ENCODE peak calls at places on chromosomes 16 and 17, in five cellular contexts. Z, M, P, X and Y are unnamed samples. For H3K4me1 and H3K27me3, the result is how much of the 10 kb centered on the place peaks cover.

GRCh38 chr16:709651-710499 is 4.3 kb upstream of the FBXL16 start:
- DNase-seq in Z (no peak), M (no peak), P (no peak), X (no peak), Y (no peak)

GRCh38 chr16:711548-712320 is 3.2 kb upstream of the METRN start:
- DNase-seq in Z (peak), M (peak), P (peak), X (peak), Y (peak)

GRCh38 chr17:43543300-43543699 is 2.8 kb downstream of the ETV4 start:
- DNase-seq in Z (no peak), M (no peak), P (no peak), X (no peak), Y (no peak)

GRCh38 chr17:34556384-34556783 is 23.0 kb upstream of the TMEM132E start:
- DNase-seq in Z (no peak), M (no peak), P (no peak), X (no peak), Y (no peak)

GRCh38 chr16:17951273-17951845 is 385.2 kb downstream of the NPIPA8 start:
- DNase-seq in Z (no peak), M (no peak), P (no peak), X (no peak), Y (no peak)

GRCh38 chr17:65160507-65160906 is 23.3 kb downstream of the RGS9 start:
- DNase-seq in Z (no peak), M (no peak), P (no peak), X (no peak), Y (no peak)

GRCh38 chr16:1990336-1991134 is 765 bp downstream of the SYNGR3 start:
- DNase-seq in Z (no peak), M (no peak), P (no peak), X (peak), Y (no peak)

GRCh38 chr17:35605753-35606152 is 18.6 kb downstream of the AP2B1 start:
- DNase-seq in Z (no peak), M (no peak), P (no peak), X (no peak), Y (no peak)

GRCh38 chr16:85294810-85295508 is 182.7 kb upstream of the CIBAR2 start:
- DNase-seq in Z (no peak), M (no peak), P (no peak), X (no peak), Y (no peak)

GRCh38 chr17:7042507-7043194 is 1.2 kb downstream of the SLC16A11 start:
- DNase-seq in Z (no peak), M (peak), P (no peak), X (no peak), Y (no peak)

GRCh38 chr17:81586096-81586495 is 33.9 kb upstream of the FAAP100 start:
- DNase-seq in Z (no peak), M (no peak), P (no peak), X (no peak), Y (no peak)

GRCh38 chr17:81589612-81590011 is 37.5 kb upstream of the FAAP100 start:
- DNase-seq in Z (no peak), M (no peak), P (no peak), X (no peak), Y (no peak)

GRCh38 chr17:81593105-81593871 is 41.1 kb upstream of the FAAP100 start:
- DNase-seq in Z (no peak), M (no peak), P (no peak), X (no peak), Y (no peak)

GRCh38 chr17:81591971-81592370 is 39.8 kb upstream of the FAAP100 start:
- DNase-seq in Z (no peak), M (no peak), P (no peak), X (no peak), Y (no peak)

DNA sequence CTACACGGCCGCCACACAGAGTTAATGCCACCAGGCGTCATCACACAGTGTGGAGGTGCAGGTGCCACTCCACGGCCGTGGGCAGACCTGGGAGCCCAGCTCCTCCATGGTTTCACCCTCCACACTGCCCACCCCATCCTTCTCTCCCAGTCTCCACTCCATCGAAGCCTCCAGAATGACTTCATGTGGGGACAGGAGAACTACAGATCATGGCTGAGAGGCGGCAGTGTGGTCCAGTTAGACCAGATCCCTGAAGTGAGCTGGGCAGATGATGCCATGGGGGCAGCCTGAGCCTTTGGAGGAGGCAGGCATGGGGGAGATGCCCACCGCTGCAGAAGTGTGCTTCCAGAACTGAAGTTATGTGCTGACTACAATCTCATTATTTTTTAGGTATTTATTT is 38.0 kb upstream of the FAAP100 start:
- DNase-seq in Z (no peak), M (no peak), P (no peak), X (no peak), Y (no peak)
- H3K4me3 ChIP-seq in Z (no peak), M (no peak), P (no peak), X (no peak), Y (no peak)

DNA sequence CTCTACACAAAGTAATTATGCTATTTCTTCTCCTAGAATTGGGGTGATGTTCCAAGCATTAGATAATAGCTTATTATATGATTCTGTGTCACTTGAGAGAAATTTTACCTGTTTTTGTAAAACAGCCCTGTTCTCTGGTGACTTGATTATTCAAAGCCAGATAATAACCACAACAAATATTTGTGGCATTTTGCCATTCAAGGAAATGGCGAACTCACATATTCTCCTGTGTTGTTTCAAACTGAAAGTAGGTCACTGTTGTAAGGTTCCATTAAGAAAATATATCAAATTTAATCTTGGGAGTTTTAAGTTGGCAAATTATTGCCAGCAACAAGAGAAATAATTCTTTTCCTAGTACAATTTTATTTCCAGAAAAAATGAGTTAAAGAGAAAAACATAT is 124.8 kb downstream of the STXBP4 start:
- DNase-seq in Z (no peak), M (peak), P (no peak), X (no peak), Y (no peak)
- H3K4me1 ChIP-seq in Z (under half), M (half or more), P (under half), X (under half), Y (under half)

GRCh38 chr17:40445769-40446468 is 2.7 kb downstream of the IGFBP4 start:
- DNase-seq in Z (no peak), M (no peak), P (no peak), X (no peak), Y (no peak)

GRCh38 chr17:40448639-40449261 is 5.5 kb downstream of the IGFBP4 start:
- DNase-seq in Z (no peak), M (no peak), P (no peak), X (peak), Y (no peak)

GRCh38 chr17:40448213-40448638 is 5.0 kb downstream of the IGFBP4 start:
- DNase-seq in Z (peak), M (no peak), P (no peak), X (no peak), Y (peak)

GRCh38 chr17:40443988-40444899 is 994 bp downstream of the IGFBP4 start:
- DNase-seq in Z (no peak), M (no peak), P (no peak), X (no peak), Y (no peak)

DNA sequence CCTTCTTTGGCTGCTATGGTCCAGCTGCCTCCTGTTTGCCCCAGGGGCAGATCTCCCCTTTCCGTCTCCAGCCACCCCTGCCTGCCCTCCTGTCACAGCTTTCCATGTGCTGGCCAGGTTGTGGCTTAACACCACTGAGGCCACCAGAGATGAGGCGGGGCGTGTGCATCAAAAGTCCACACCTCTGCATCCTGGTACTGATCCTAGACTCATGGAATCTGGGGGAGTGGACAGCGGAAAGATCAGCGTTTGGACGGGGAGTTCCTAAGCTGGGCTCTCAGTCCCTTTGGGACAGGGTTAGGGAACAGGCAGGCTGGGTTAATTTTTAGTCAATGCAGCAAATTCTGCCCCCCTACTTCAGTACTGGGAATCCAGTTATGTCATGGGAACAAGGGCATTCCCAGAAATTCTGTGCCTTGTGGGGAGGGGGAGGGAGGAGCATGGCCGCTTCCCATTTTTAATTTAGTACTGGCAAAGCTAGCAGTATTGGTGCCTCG is 3.9 kb downstream of the IGFBP4 start:
- DNase-seq in Z (peak), M (no peak), P (no peak), X (no peak), Y (no peak)
- H3K27me3 ChIP-seq in Z (under half), M (under half), P (under half), X (under half), Y (under half)

GRCh38 chr17:41647940-41648410 is 23.6 kb upstream of the KRT17 start:
- DNase-seq in Z (peak), M (peak), P (peak), X (peak), Y (peak)
- H3K4me3 ChIP-seq in Z (peak), M (peak), P (peak), X (peak), Y (peak)

DNA sequence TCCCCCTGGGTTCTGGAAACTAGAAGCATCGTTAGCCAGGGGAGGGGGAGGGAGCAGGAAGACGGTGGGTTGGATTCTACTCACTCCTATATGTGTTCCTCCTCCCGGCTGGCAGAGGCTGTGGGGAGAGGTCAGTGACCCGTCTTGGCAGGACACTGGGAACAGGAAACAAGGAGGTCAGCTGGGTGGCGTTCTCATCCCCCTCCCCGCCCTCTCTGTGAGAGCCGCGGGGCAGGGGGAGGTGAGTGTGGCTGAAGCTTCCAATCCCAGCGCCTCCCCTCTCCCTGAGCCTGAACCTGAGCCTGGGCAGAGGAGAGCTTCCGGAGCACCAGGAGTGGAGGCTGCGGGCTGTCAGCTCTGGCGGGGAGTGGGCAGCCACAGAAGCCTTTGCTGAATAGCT is 12.5 kb downstream of the GPRC5C start:
- DNase-seq in Z (peak), M (no peak), P (peak), X (peak), Y (peak)
- H3K4me1 ChIP-seq in Z (under half), M (under half), P (half or more), X (half or more), Y (half or more)

GRCh38 chr17:8071496-8071895 is 16.0 kb downstream of the ALOX12B start:
- DNase-seq in Z (no peak), M (no peak), P (no peak), X (no peak), Y (no peak)
- H3K27me3 ChIP-seq in Z (under half), M (under half), P (half or more), X (under half), Y (under half)

DNA sequence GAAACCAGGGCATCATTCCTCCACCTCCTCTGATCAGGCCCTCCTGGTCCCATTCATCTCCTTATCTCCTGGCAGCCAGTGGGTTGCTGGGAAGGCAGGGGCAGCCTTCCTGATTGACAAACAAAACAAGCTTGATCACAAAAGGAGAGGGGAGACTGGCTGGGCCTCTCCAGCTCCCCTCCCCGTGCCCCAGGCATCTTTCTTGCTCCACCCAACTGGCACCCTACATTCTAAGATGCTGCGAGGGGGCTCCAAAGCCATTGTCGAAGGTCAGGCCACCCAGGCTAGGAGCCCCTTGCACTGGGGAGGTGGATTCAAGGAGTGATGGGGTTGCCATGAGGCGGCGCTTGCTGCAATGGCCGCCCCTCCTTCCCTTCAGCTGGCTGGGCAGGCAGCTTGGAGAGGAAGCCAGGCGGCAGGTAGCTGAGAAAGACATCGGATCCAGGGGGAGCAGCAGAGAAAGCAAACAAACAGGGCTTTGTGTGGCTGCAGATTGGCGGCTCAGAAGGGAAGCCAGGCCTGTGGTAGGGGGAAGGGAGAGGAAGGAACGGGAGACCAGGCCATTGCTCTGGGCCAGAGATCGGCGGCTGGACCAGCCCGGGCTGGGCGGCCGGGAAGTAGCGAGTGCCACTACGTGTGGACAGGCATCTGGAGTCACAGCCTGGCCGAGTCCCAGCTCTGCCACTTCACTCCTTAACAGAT is 12.1 kb downstream of the RAI1 start:
- DNase-seq in Z (no peak), M (no peak), P (peak), X (peak), Y (peak)
- H3K4me3 ChIP-seq in Z (peak), M (no peak), P (peak), X (no peak), Y (peak)

DNA sequence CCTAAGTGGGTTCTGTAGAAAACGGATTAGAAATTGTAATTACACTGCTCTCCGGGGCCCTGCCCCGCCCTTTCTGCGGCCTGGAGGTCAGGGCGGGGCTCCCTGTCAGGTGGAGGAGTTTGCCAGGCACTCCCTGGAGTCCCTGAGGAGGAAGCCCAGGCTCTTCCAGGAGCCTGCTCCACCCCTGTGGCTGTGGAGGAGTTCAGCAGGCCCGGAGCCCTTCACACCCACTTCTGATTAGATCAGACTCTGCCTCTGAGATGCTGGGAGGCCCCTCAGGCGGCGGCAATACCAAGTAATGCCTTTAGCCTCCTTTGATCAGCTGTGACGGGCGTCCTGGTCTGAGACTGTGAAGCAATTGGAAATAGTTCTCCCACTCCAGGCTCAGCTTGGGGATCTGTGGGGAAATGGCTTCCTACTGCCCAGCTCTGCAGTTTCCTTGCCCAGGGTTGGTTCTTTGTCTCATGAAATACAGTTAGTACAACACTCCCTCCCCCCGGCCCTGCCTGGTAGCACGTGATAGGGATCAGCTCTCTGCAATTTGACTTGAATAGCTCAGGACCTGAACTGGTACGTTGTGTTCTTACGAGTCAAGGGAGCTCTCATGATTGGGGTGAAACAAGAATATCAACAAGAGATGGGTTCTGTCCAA is 22.3 kb downstream of the BAIAP2 start:
- DNase-seq in Z (peak), M (no peak), P (peak), X (peak), Y (peak)
- H3K4me1 ChIP-seq in Z (under half), M (under half), P (half or more), X (half or more), Y (under half)

GRCh38 chr16:10876799-10877341 is at the start of gene CIITA:
- DNase-seq in Z (peak), M (peak), P (peak), X (peak), Y (peak)
- H3K27me3 ChIP-seq in Z (under half), M (under half), P (half or more), X (under half), Y (under half)

GRCh38 chr17:15351925-15352324 is 10.5 kb upstream of the TEKT3 start:
- DNase-seq in Z (peak), M (no peak), P (no peak), X (no peak), Y (no peak)

GRCh38 chr17:15351487-15351840 is 10.1 kb upstream of the TEKT3 start:
- DNase-seq in Z (no peak), M (no peak), P (no peak), X (no peak), Y (no peak)

GRCh38 chr17:15348030-15348429 is 6.6 kb upstream of the TEKT3 start:
- DNase-seq in Z (no peak), M (no peak), P (no peak), X (no peak), Y (no peak)

GRCh38 chr17:15349119-15349518 is 7.7 kb upstream of the TEKT3 start:
- DNase-seq in Z (no peak), M (no peak), P (no peak), X (no peak), Y (no peak)

GRCh38 chr17:15350777-15351486 is 9.5 kb upstream of the TEKT3 start:
- DNase-seq in Z (peak), M (no peak), P (no peak), X (no peak), Y (no peak)
- H3K4me3 ChIP-seq in Z (peak), M (no peak), P (no peak), X (no peak), Y (no peak)